ENCODE peak calls at places on chromosome X, in seven cellular contexts. W is HCT116, A is pulmonary artery endothelial cell, M is Right ventricle myocardium superior, Z is amniotic epithelial cell, B is GM12865, N is fibroblast of lung. D is an unnamed sample.

GRCh38 chrX:133307637-133308485 is 89.7 kb upstream of the TFDP3 start:
- DNase-seq in W (no peak), A (no peak), M (peak), Z (no peak), B (no peak), N (peak), D (no peak)

GRCh38 chrX:111181883-111182400 is 86.0 kb downstream of the PAK3 start:
- DNase-seq in W (no peak), A (no peak), M (no peak), Z (no peak), B (no peak), N (no peak), D (no peak)

GRCh38 chrX:136475236-136475635 is 12.5 kb upstream of the BRS3 start:
- DNase-seq in W (no peak), A (no peak), M (no peak), Z (no peak), B (no peak), N (no peak), D (no peak)

GRCh38 chrX:153662266-153662665 is 11.3 kb downstream of the PNCK start:
- DNase-seq in W (peak), A (no peak), M (peak), Z (peak), B (peak), N (peak), D (peak)

GRCh38 chrX:71235482-71235881 is 12.5 kb downstream of the GJB1 start:
- DNase-seq in W (no peak), A (no peak), M (no peak), Z (no peak), B (no peak), N (no peak), D (no peak)

GRCh38 chrX:130626521-130626920 is 224.7 kb downstream of the RBMX2 start:
- DNase-seq in W (no peak), A (no peak), M (no peak), Z (peak), B (no peak), N (no peak), D (no peak)

GRCh38 chrX:17608898-17609297 is 128.4 kb upstream of the SCML1 start:
- DNase-seq in W (no peak), A (no peak), M (no peak), Z (no peak), B (no peak), N (peak), D (no peak)

GRCh38 chrX:55710701-55711100 is 6.8 kb upstream of the RRAGB start:
- DNase-seq in W (no peak), A (peak), M (no peak), Z (peak), B (no peak), N (peak), D (no peak)

GRCh38 chrX:124497386-124497785 is 151.0 kb downstream of the SH2D1A start:
- DNase-seq in W (no peak), A (no peak), M (no peak), Z (peak), B (no peak), N (no peak), D (no peak)

GRCh38 chrX:46704767-46705386 is 54.0 kb downstream of the SLC9A7 start:
- DNase-seq in W (no peak), A (no peak), M (no peak), Z (peak), B (peak), N (no peak), D (no peak)

GRCh38 chrX:10156199-10157031 is at the start of gene CLCN4:
- DNase-seq in W (peak), A (no peak), M (peak), Z (peak), B (peak), N (peak), D (no peak)

GRCh38 chrX:150489359-150490015 is 78.9 kb upstream of the MTM1 start:
- DNase-seq in W (no peak), A (no peak), M (no peak), Z (no peak), B (no peak), N (no peak), D (no peak)

GRCh38 chrX:44989995-44990770 is 117.2 kb downstream of the KDM6A start:
- DNase-seq in W (no peak), A (no peak), M (no peak), Z (peak), B (no peak), N (peak), D (no peak)

GRCh38 chrX:140661657-140662056 is 47.9 kb upstream of the LINC00632 start:
- DNase-seq in W (no peak), A (no peak), M (no peak), Z (no peak), B (no peak), N (peak), D (no peak)

GRCh38 chrX:113828470-113828869 is 755.4 kb upstream of the HTR2C start:
- DNase-seq in W (no peak), A (no peak), M (no peak), Z (no peak), B (peak), N (no peak), D (no peak)

GRCh38 chrX:71107762-71108360 is 1.3 kb upstream of the CXorf65 start:
- DNase-seq in W (no peak), A (no peak), M (no peak), Z (no peak), B (no peak), N (no peak), D (peak)

GRCh38 chrX:151954730-151955129 is 19.7 kb downstream of the GABRE start:
- DNase-seq in W (no peak), A (no peak), M (no peak), Z (no peak), B (no peak), N (no peak), D (no peak)